ENCODE peak calls at places on chromosomes 5 and 9, in six cellular contexts. One of them, this sample, is unnamed.

GRCh38 chr5:38697013-38697412 is 140.6 kb upstream of the LIFR start:
- DNase-seq in HCT116: no peak
- DNase-seq in tibial nerve: no peak
- DNase-seq in esophagus squamous epithelium: no peak
- DNase-seq in body of pancreas: no peak
- DNase-seq in GM12878: no peak
- DNase-seq in this sample: no peak

GRCh38 chr5:2569201-2569600 is 182.3 kb downstream of the IRX2 start:
- DNase-seq in tibial nerve: no peak
- DNase-seq in body of pancreas: no peak
- DNase-seq in HCT116: no peak
- DNase-seq in esophagus squamous epithelium: no peak
- DNase-seq in GM12878: no peak
- DNase-seq in this sample: no peak

GRCh38 chr5:173643964-173644363 is 27.5 kb upstream of the BOD1 start:
- DNase-seq in esophagus squamous epithelium: no peak
- DNase-seq in tibial nerve: no peak
- DNase-seq in HCT116: no peak
- DNase-seq in body of pancreas: peak; percentile 46
- DNase-seq in GM12878: peak; percentile 44
- DNase-seq in this sample: no peak

GRCh38 chr9:102069969-102070368 is 331.5 kb upstream of the GRIN3A start:
- DNase-seq in esophagus squamous epithelium: no peak
- DNase-seq in body of pancreas: no peak
- DNase-seq in GM12878: no peak
- DNase-seq in tibial nerve: no peak
- DNase-seq in HCT116: no peak
- DNase-seq in this sample: no peak

GRCh38 chr9:120935383-120935857 is 8.8 kb upstream of the TRAF1 start:
- DNase-seq in HCT116: no peak
- DNase-seq in GM12878: no peak
- DNase-seq in esophagus squamous epithelium: peak; percentile 39
- DNase-seq in body of pancreas: peak; percentile 98
- DNase-seq in tibial nerve: peak; percentile 99
- DNase-seq in this sample: peak; percentile 99

GRCh38 chr5:126435714-126436113 is 12.5 kb downstream of the GRAMD2B start:
- DNase-seq in body of pancreas: no peak
- DNase-seq in GM12878: no peak
- DNase-seq in HCT116: no peak
- DNase-seq in esophagus squamous epithelium: no peak
- DNase-seq in tibial nerve: no peak
- DNase-seq in this sample: no peak

GRCh38 chr5:84478603-84479002 is 93.9 kb upstream of the EDIL3 start:
- DNase-seq in HCT116: no peak
- DNase-seq in tibial nerve: no peak
- DNase-seq in body of pancreas: no peak
- DNase-seq in GM12878: no peak
- DNase-seq in esophagus squamous epithelium: no peak
- DNase-seq in this sample: no peak

GRCh38 chr9:105117111-105117682 is 127.3 kb upstream of the SLC44A1 start:
- DNase-seq in GM12878: no peak
- DNase-seq in body of pancreas: no peak
- DNase-seq in HCT116: no peak
- DNase-seq in esophagus squamous epithelium: no peak
- DNase-seq in tibial nerve: no peak
- DNase-seq in this sample: no peak

GRCh38 chr5:24068507-24068906 is 561.1 kb downstream of the PRDM9 start:
- DNase-seq in esophagus squamous epithelium: no peak
- DNase-seq in tibial nerve: no peak
- DNase-seq in body of pancreas: no peak
- DNase-seq in GM12878: no peak
- DNase-seq in HCT116: no peak
- DNase-seq in this sample: no peak

GRCh38 chr9:85151247-85151646 is 481.7 kb downstream of the NTRK2 start:
- DNase-seq in body of pancreas: no peak
- DNase-seq in HCT116: no peak
- DNase-seq in esophagus squamous epithelium: no peak
- DNase-seq in tibial nerve: no peak
- DNase-seq in GM12878: no peak
- DNase-seq in this sample: no peak

GRCh38 chr9:86287013-86287412 is 4.7 kb upstream of the ISCA1 start:
- DNase-seq in GM12878: no peak
- DNase-seq in esophagus squamous epithelium: no peak
- DNase-seq in body of pancreas: no peak
- DNase-seq in tibial nerve: no peak
- DNase-seq in HCT116: no peak
- DNase-seq in this sample: peak; percentile 9

GRCh38 chr9:15426019-15426418 is 3.3 kb downstream of the SNAPC3 start:
- DNase-seq in esophagus squamous epithelium: no peak
- DNase-seq in tibial nerve: no peak
- DNase-seq in body of pancreas: no peak
- DNase-seq in HCT116: no peak
- DNase-seq in GM12878: peak; percentile 73
- DNase-seq in this sample: no peak

GRCh38 chr5:141517321-141517720 is 28.4 kb downstream of the PCDHGC5 start:
- DNase-seq in HCT116: no peak
- DNase-seq in tibial nerve: no peak
- DNase-seq in esophagus squamous epithelium: no peak
- DNase-seq in GM12878: no peak
- DNase-seq in body of pancreas: no peak
- DNase-seq in this sample: no peak

GRCh38 chr5:28896949-28897348 is 1858.6 kb upstream of the CDH9 start:
- DNase-seq in tibial nerve: no peak
- DNase-seq in GM12878: no peak
- DNase-seq in HCT116: no peak
- DNase-seq in esophagus squamous epithelium: no peak
- DNase-seq in body of pancreas: no peak
- DNase-seq in this sample: no peak

GRCh38 chr5:56060276-56061110 is 65.7 kb upstream of the IL6ST start:
- DNase-seq in tibial nerve: no peak
- DNase-seq in body of pancreas: no peak
- DNase-seq in HCT116: no peak
- DNase-seq in esophagus squamous epithelium: no peak
- DNase-seq in GM12878: no peak
- DNase-seq in this sample: no peak

GRCh38 chr5:67257500-67257899 is 60.9 kb upstream of the CD180 start:
- DNase-seq in body of pancreas: no peak
- DNase-seq in tibial nerve: no peak
- DNase-seq in HCT116: no peak
- DNase-seq in esophagus squamous epithelium: no peak
- DNase-seq in GM12878: no peak
- DNase-seq in this sample: no peak

GRCh38 chr9:36332006-36332405 is 68.1 kb downstream of the RNF38 start:
- DNase-seq in GM12878: no peak
- DNase-seq in body of pancreas: no peak
- DNase-seq in HCT116: no peak
- DNase-seq in esophagus squamous epithelium: no peak
- DNase-seq in tibial nerve: no peak
- DNase-seq in this sample: no peak

GRCh38 chr5:95759634-95760033 is 28.5 kb downstream of the RHOBTB3 start:
- DNase-seq in GM12878: no peak
- DNase-seq in tibial nerve: no peak
- DNase-seq in esophagus squamous epithelium: no peak
- DNase-seq in HCT116: no peak
- DNase-seq in body of pancreas: peak; percentile 28
- DNase-seq in this sample: no peak

GRCh38 chr5:97735209-97735608 is 552.2 kb upstream of the RIOK2 start:
- DNase-seq in esophagus squamous epithelium: no peak
- DNase-seq in HCT116: no peak
- DNase-seq in body of pancreas: no peak
- DNase-seq in tibial nerve: no peak
- DNase-seq in GM12878: no peak
- DNase-seq in this sample: no peak

GRCh38 chr5:474826-475661 is 32.1 kb downstream of the EXOC3 start:
- DNase-seq in tibial nerve: no peak
- DNase-seq in HCT116: no peak
- DNase-seq in body of pancreas: no peak
- DNase-seq in GM12878: no peak
- DNase-seq in esophagus squamous epithelium: no peak
- DNase-seq in this sample: no peak

GRCh38 chr9:107674937-107675277 is 185.3 kb upstream of the KLF4 start:
- DNase-seq in esophagus squamous epithelium: no peak
- DNase-seq in tibial nerve: peak; percentile 37
- DNase-seq in body of pancreas: no peak
- DNase-seq in HCT116: no peak
- DNase-seq in GM12878: no peak
- DNase-seq in this sample: no peak

GRCh38 chr5:127358782-127359181 is 68.2 kb downstream of the MEGF10 start:
- DNase-seq in HCT116: no peak
- DNase-seq in tibial nerve: no peak
- DNase-seq in body of pancreas: no peak
- DNase-seq in esophagus squamous epithelium: no peak
- DNase-seq in GM12878: no peak
- DNase-seq in this sample: no peak

GRCh38 chr5:131757830-131758519 is 38.8 kb downstream of the FNIP1 start:
- DNase-seq in body of pancreas: no peak
- DNase-seq in tibial nerve: no peak
- DNase-seq in esophagus squamous epithelium: no peak
- DNase-seq in HCT116: no peak
- DNase-seq in GM12878: no peak
- DNase-seq in this sample: no peak

GRCh38 chr9:96495341-96495740 is 45.4 kb downstream of the HABP4 start:
- DNase-seq in GM12878: no peak
- DNase-seq in tibial nerve: no peak
- DNase-seq in esophagus squamous epithelium: no peak
- DNase-seq in HCT116: no peak
- DNase-seq in body of pancreas: no peak
- DNase-seq in this sample: no peak

GRCh38 chr9:127947841-127948710 is 10.4 kb upstream of the DPM2 start:
- DNase-seq in esophagus squamous epithelium: no peak
- DNase-seq in GM12878: no peak
- DNase-seq in body of pancreas: no peak
- DNase-seq in tibial nerve: no peak
- DNase-seq in HCT116: no peak
- DNase-seq in this sample: no peak

GRCh38 chr9:127953768-127954505 is 16.3 kb upstream of the DPM2 start:
- DNase-seq in body of pancreas: no peak
- DNase-seq in HCT116: no peak
- DNase-seq in esophagus squamous epithelium: no peak
- DNase-seq in GM12878: no peak
- DNase-seq in tibial nerve: no peak
- DNase-seq in this sample: no peak

GRCh38 chr9:127946728-127947127 is 9.1 kb upstream of the DPM2 start:
- DNase-seq in tibial nerve: no peak
- DNase-seq in HCT116: no peak
- DNase-seq in GM12878: no peak
- DNase-seq in body of pancreas: no peak
- DNase-seq in esophagus squamous epithelium: no peak
- DNase-seq in this sample: no peak

GRCh38 chr9:127949827-127950512 is 12.3 kb upstream of the DPM2 start:
- DNase-seq in HCT116: no peak
- DNase-seq in GM12878: no peak
- DNase-seq in body of pancreas: peak; percentile 66
- DNase-seq in tibial nerve: no peak
- DNase-seq in esophagus squamous epithelium: no peak
- DNase-seq in this sample: no peak

DNA sequence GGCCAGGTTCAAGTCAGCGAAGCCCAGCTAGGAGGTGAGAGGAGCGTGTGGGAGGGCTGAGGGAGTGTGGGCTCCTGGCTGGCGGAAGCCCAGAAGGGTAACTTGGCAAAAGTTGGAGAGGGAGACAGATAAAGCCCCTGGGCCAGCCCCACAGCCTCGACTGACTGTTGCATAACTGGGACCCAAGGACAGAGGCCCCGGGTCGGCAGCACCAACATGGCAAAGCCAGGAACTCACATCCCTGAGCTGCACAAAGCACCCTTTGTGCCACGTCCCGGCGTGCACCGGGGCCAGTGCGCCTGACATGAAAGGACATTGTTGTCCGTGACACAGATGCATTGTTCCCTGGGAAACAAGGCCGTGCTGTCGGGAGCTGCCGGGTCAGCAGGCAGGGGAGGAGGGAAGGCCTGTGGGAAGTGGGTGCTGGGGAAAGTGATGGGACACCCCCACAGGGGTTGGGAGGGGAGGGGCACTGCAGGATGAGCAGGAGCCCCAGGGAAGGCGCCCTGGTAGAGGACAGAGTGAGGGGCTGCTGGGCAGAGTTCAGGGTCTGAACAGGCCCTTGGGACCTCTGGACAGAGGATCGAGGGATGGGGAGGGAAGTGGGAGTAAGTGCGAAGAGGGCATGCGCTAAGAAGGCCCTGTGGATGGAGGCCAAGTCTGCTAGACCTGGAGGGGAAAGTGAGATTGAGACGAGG is 13.0 kb upstream of the DPM2 start:
- DNase-seq in HCT116: no peak
- DNase-seq in tibial nerve: no peak
- DNase-seq in GM12878: no peak
- DNase-seq in esophagus squamous epithelium: no peak
- DNase-seq in body of pancreas: peak; percentile 86
- DNase-seq in this sample: no peak
- H3K4me1 ChIP-seq in HCT116: peaks cover 50% of the 10 kb centered on the region
- H3K4me1 ChIP-seq in tibial nerve: peaks cover 98% of the 10 kb centered on the region
- H3K4me1 ChIP-seq in GM12878: peaks cover 7% of the 10 kb centered on the region
- H3K4me1 ChIP-seq in esophagus squamous epithelium: peaks cover 76% of the 10 kb centered on the region
- H3K4me1 ChIP-seq in body of pancreas: peaks cover 59% of the 10 kb centered on the region
- H3K4me1 ChIP-seq in this sample: peaks cover 20% of the 10 kb centered on the region

GRCh38 chr9:136438909-136439549 is 616 bp downstream of the INPP5E start:
- DNase-seq in HCT116: no peak
- DNase-seq in body of pancreas: peak; percentile 36
- DNase-seq in tibial nerve: no peak
- DNase-seq in esophagus squamous epithelium: no peak
- DNase-seq in GM12878: no peak
- DNase-seq in this sample: peak; percentile 35
- TF ChIP-seq POLR2A in HCT116: no peak
- TF ChIP-seq POLR2A in body of pancreas: no peak
- TF ChIP-seq POLR2A in tibial nerve: no peak
- TF ChIP-seq POLR2A in esophagus squamous epithelium: no peak
- TF ChIP-seq POLR2A in GM12878: peak; percentile 12
- TF ChIP-seq POLR2A in this sample: no peak

GRCh38 chr9:136725612-136726011 is 13.2 kb downstream of the DIPK1B start:
- DNase-seq in body of pancreas: no peak
- DNase-seq in esophagus squamous epithelium: no peak
- DNase-seq in GM12878: no peak
- DNase-seq in HCT116: no peak
- DNase-seq in tibial nerve: no peak
- DNase-seq in this sample: no peak

GRCh38 chr9:136726631-136727191 is 14.3 kb downstream of the DIPK1B start:
- DNase-seq in tibial nerve: no peak
- DNase-seq in GM12878: peak; percentile 21
- DNase-seq in esophagus squamous epithelium: no peak
- DNase-seq in HCT116: no peak
- DNase-seq in body of pancreas: peak; percentile 54
- DNase-seq in this sample: peak; percentile 35

GRCh38 chr9:136728080-136728547 is 14.6 kb downstream of the LCN10 start:
- DNase-seq in HCT116: peak; percentile 60
- DNase-seq in tibial nerve: peak; percentile 86
- DNase-seq in body of pancreas: peak; percentile 93
- DNase-seq in GM12878: peak; percentile 39
- DNase-seq in esophagus squamous epithelium: peak; percentile 49
- DNase-seq in this sample: peak; percentile 89

GRCh38 chr9:136724772-136725171 is 12.4 kb downstream of the DIPK1B start:
- DNase-seq in GM12878: no peak
- DNase-seq in body of pancreas: no peak
- DNase-seq in HCT116: no peak
- DNase-seq in esophagus squamous epithelium: no peak
- DNase-seq in tibial nerve: no peak
- DNase-seq in this sample: no peak

GRCh38 chr9:136726118-136726517 is 13.7 kb downstream of the DIPK1B start:
- DNase-seq in tibial nerve: no peak
- DNase-seq in GM12878: no peak
- DNase-seq in body of pancreas: no peak
- DNase-seq in HCT116: no peak
- DNase-seq in esophagus squamous epithelium: no peak
- DNase-seq in this sample: no peak
- H3K4me1 ChIP-seq in tibial nerve: peaks cover 74% of the 10 kb centered on the region
- H3K4me1 ChIP-seq in GM12878: peaks cover 13% of the 10 kb centered on the region
- H3K4me1 ChIP-seq in body of pancreas: peaks cover 49% of the 10 kb centered on the region
- H3K4me1 ChIP-seq in HCT116: peaks cover 13% of the 10 kb centered on the region
- H3K4me1 ChIP-seq in esophagus squamous epithelium: peaks cover 80% of the 10 kb centered on the region
- H3K4me1 ChIP-seq in this sample: peaks cover 17% of the 10 kb centered on the region

GRCh38 chr9:130137870-130138653 is 34.1 kb upstream of the NCS1 start:
- DNase-seq in HCT116: no peak
- DNase-seq in body of pancreas: no peak
- DNase-seq in tibial nerve: no peak
- DNase-seq in esophagus squamous epithelium: no peak
- DNase-seq in GM12878: no peak
- DNase-seq in this sample: no peak
- TF ChIP-seq POLR2A in HCT116: no peak
- TF ChIP-seq POLR2A in body of pancreas: no peak
- TF ChIP-seq POLR2A in tibial nerve: no peak
- TF ChIP-seq POLR2A in esophagus squamous epithelium: no peak
- TF ChIP-seq POLR2A in GM12878: no peak
- TF ChIP-seq POLR2A in this sample: no peak

This sample was measured in thyroid gland.